ENCODE peak calls at places on chromosomes 2 and 18, in ten cellular contexts. D is OCI-LY7, I is thoracic aorta, B is AG09309, Q is fibroblast of lung, W is ascending aorta, H is nephron progenitor cell, M is AG04449, O is astrocyte of the spinal cord, X is mesothelial cell of epicardium. Z is an unnamed sample.

GRCh38 chr2:127081826-127082633 is 24.9 kb downstream of the BIN1 start:
- DNase-seq in D (peak), X (no peak), H (peak), O (no peak), M (no peak), W (no peak), I (no peak), B (no peak), Q (peak), Z (no peak)

GRCh38 chr2:55999790-56000189 is 76.2 kb upstream of the EFEMP1 start:
- DNase-seq in X (no peak), M (peak), W (no peak), D (no peak), I (no peak), O (no peak), B (peak), Q (no peak), H (no peak), Z (no peak)

GRCh38 chr18:63046375-63046774 is 273.2 kb downstream of the BCL2 start:
- DNase-seq in W (no peak), I (no peak), H (no peak), X (no peak), D (no peak), B (no peak), M (no peak), Q (no peak), O (no peak), Z (no peak)

GRCh38 chr2:223297788-223298187 is 245.8 kb downstream of the KCNE4 start:
- DNase-seq in B (no peak), X (no peak), I (no peak), H (no peak), M (no peak), Q (no peak), W (no peak), O (no peak), D (no peak), Z (no peak)

GRCh38 chr18:79434611-79435010 is 38.9 kb downstream of the NFATC1 start:
- DNase-seq in B (no peak), D (no peak), X (no peak), W (no peak), I (no peak), H (no peak), O (no peak), Q (no peak), M (no peak), Z (no peak)

GRCh38 chr2:189056200-189057106 is 82.3 kb downstream of the COL3A1 start:
- DNase-seq in M (no peak), D (no peak), W (no peak), Q (peak), X (no peak), B (no peak), I (no peak), H (no peak), O (no peak), Z (no peak)

GRCh38 chr18:23225518-23225917 is 90.2 kb downstream of the CABLES1 start:
- DNase-seq in B (peak), Q (peak), H (no peak), M (peak), D (no peak), I (no peak), O (peak), X (no peak), W (no peak), Z (no peak)

GRCh38 chr2:172438741-172439508 is 11.5 kb downstream of the ITGA6 start:
- DNase-seq in B (no peak), D (no peak), I (no peak), M (no peak), W (no peak), H (no peak), X (no peak), O (peak), Q (peak), Z (no peak)

GRCh38 chr2:86274918-86275275 is 62.5 kb downstream of the REEP1 start:
- DNase-seq in D (no peak), B (no peak), O (peak), I (no peak), W (no peak), Q (peak), H (no peak), M (no peak), X (no peak), Z (no peak)

GRCh38 chr2:33728106-33728505 is 129.0 kb upstream of the FAM98A start:
- DNase-seq in X (no peak), H (no peak), B (no peak), O (no peak), D (no peak), Q (no peak), M (no peak), W (no peak), I (no peak), Z (no peak)

GRCh38 chr2:241616168-241617125 is 20.5 kb downstream of the THAP4 start:
- DNase-seq in O (no peak), M (no peak), Q (no peak), W (no peak), X (no peak), D (no peak), H (no peak), I (no peak), B (no peak), Z (no peak)

GRCh38 chr2:102114290-102114721 is 28.2 kb upstream of the IL1R1 start:
- DNase-seq in X (no peak), W (no peak), H (no peak), Q (peak), M (peak), D (no peak), B (peak), I (no peak), O (peak), Z (no peak)

GRCh38 chr2:7288484-7288883 is 371.3 kb downstream of the RNF144A start:
- DNase-seq in O (no peak), D (no peak), Q (no peak), X (no peak), H (no peak), I (no peak), W (no peak), B (no peak), M (no peak), Z (no peak)

DNA sequence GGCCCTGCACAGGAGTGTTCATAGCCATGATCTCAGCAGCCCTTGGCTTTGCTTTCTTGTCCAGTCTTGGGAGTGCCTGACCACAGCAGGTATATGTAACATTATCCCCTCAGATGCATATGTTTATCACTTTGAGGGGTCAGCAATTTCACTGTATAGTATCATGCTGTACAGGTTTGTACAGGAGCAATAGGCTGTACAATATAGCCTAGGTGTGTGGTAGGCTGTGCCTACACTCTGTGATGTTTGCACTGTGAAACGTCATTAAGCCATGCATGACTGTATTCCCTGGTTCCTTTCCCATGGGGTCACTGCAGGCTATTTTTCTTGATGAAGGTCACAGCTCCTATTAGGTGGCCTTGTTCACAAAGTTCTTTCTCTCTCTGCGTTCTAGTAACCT is 4.7 kb upstream of the IL36G start:
- DNase-seq in O (no peak), Q (no peak), X (no peak), I (no peak), B (no peak), M (no peak), D (no peak), W (no peak), H (no peak), Z (no peak)
- TF ChIP-seq CTCF in O (no peak), Q (no peak), X (no peak), I (no peak), B (no peak), M (no peak), D (no peak), W (no peak), H (no peak), Z (no peak)

GRCh38 chr2:217880891-217881290 is 121.9 kb downstream of the TNS1 start:
- DNase-seq in D (no peak), Q (no peak), O (peak), M (no peak), W (no peak), B (no peak), H (no peak), I (no peak), X (no peak), Z (no peak)
- TF ChIP-seq CTCF in D (no peak), Q (no peak), O (no peak), M (no peak), W (no peak), B (no peak), H (no peak), I (no peak), X (no peak), Z (no peak)

GRCh38 chr2:74142340-74142739 is 5.4 kb downstream of the BOLA3 start:
- DNase-seq in X (no peak), M (no peak), W (no peak), I (no peak), B (no peak), Q (no peak), H (no peak), D (peak), O (no peak), Z (peak)
- TF ChIP-seq CTCF in X (no peak), M (no peak), W (no peak), I (no peak), B (no peak), Q (no peak), H (peak), D (peak), O (no peak), Z (peak)

GRCh38 chr2:64888591-64889309 is 100.4 kb upstream of the SLC1A4 start:
- DNase-seq in D (no peak), H (no peak), X (no peak), M (no peak), B (peak), O (peak), Q (peak), I (no peak), W (no peak), Z (no peak)
- TF ChIP-seq CTCF in D (no peak), H (no peak), X (no peak), M (peak), B (peak), O (peak), Q (peak), I (no peak), W (peak), Z (no peak)

DNA sequence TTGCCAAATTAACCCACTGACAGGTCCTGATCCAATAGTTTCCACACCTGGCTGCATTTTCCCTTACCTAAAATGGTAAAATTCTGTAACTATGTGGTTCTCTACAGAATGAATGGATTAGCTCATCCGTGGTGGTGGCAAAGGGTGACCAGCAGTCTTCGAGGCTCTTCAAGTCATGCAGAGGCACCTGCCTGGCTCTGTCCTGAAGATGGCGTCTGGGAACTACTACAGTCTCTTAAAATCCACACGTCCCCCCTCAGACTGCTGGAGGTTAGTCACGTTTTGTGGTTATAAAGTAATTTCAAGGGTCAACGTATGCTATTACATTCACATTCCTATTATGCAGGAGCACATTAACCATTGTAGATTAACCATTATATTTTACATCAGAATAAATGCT is 616.7 kb downstream of the GALR1 start:
- DNase-seq in Q (no peak), O (no peak), I (no peak), B (no peak), M (no peak), W (no peak), D (no peak), H (no peak), X (no peak), Z (no peak)
- TF ChIP-seq CTCF in Q (no peak), O (no peak), I (no peak), B (no peak), M (no peak), W (no peak), D (no peak), H (no peak), X (no peak), Z (no peak)

GRCh38 chr2:153287109-153287801 is 191.3 kb downstream of the RPRM start:
- DNase-seq in X (peak), D (peak), I (no peak), O (no peak), Q (no peak), H (peak), M (no peak), B (no peak), W (no peak), Z (peak)
- TF ChIP-seq CTCF in X (peak), D (peak), I (no peak), O (peak), Q (no peak), H (peak), M (no peak), B (no peak), W (no peak), Z (no peak)